ENCODE peak calls at places on chromosome 1, in five cellular contexts. O is heart left ventricle, Z is ovary, C is A549, G is endothelial cell of umbilical vein. K is an unnamed sample.

GRCh38 chr1:205458777-205459566 is 3.1 kb upstream of the BLACAT1 start:
- DNase-seq in O (peak; percentile 55), Z (peak; percentile 51), C (peak; percentile 43), G (peak; percentile 56), K (no peak)

GRCh38 chr1:6367381-6368007 is 26.1 kb downstream of the ACOT7 start:
- DNase-seq in O (no peak), Z (no peak), C (no peak), G (no peak), K (no peak)

GRCh38 chr1:86788300-86789206 is 84.2 kb downstream of the SH3GLB1 start:
- DNase-seq in O (peak; percentile 61), Z (no peak), C (peak; percentile 19), G (peak; percentile 70), K (peak; percentile 73)

GRCh38 chr1:7526196-7526866 is 244.8 kb upstream of the VAMP3 start:
- DNase-seq in O (peak; percentile 42), Z (no peak), C (no peak), G (no peak), K (no peak)

GRCh38 chr1:203534526-203534925 is 40.6 kb downstream of the OPTC start:
- DNase-seq in O (no peak), Z (no peak), C (peak; percentile 71), G (no peak), K (peak; percentile 98)

GRCh38 chr1:154760469-154760933 is 109.6 kb downstream of the KCNN3 start:
- DNase-seq in O (peak; percentile 88), Z (peak; percentile 76), C (peak; percentile 44), G (peak; percentile 19), K (peak; percentile 68)

GRCh38 chr1:116268211-116268610 is 104.8 kb upstream of the ATP1A1 start:
- DNase-seq in O (no peak), Z (no peak), C (peak; percentile 53), G (no peak), K (no peak)

GRCh38 chr1:64884261-64885040 is 81.9 kb downstream of the JAK1 start:
- DNase-seq in O (no peak), Z (no peak), C (no peak), G (peak; percentile 55), K (no peak)

GRCh38 chr1:234840843-234841242 is 230.9 kb upstream of the IRF2BP2 start:
- DNase-seq in O (no peak), Z (no peak), C (peak; percentile 20), G (no peak), K (no peak)

GRCh38 chr1:43358121-43358745 is 548 bp upstream of the CDC20 start:
- DNase-seq in O (no peak), Z (no peak), C (peak; percentile 72), G (peak; percentile 71), K (no peak)

GRCh38 chr1:179187043-179187442 is 42.4 kb downstream of the ABL2 start:
- DNase-seq in O (no peak), Z (no peak), C (no peak), G (no peak), K (no peak)

GRCh38 chr1:37987679-37988078 is 2.1 kb downstream of the SF3A3 start:
- DNase-seq in O (no peak), Z (no peak), C (no peak), G (no peak), K (no peak)

GRCh38 chr1:25814688-25815087 is 5.1 kb upstream of the MTFR1L start:
- DNase-seq in O (no peak), Z (no peak), C (no peak), G (no peak), K (no peak)

GRCh38 chr1:166738873-166739272 is 100.4 kb upstream of the POGK start:
- DNase-seq in O (no peak), Z (no peak), C (no peak), G (no peak), K (no peak)

GRCh38 chr1:59410457-59410856 is 113.6 kb downstream of the FGGY start:
- DNase-seq in O (no peak), Z (no peak), C (no peak), G (no peak), K (no peak)

GRCh38 chr1:44576456-44577150 is 97.7 kb downstream of the TMEM53 start:
- DNase-seq in O (no peak), Z (no peak), C (no peak), G (peak; percentile 46), K (no peak)

GRCh38 chr1:11784993-11785769 is 20.6 kb downstream of the MTHFR start:
- DNase-seq in O (peak; percentile 90), Z (peak; percentile 76), C (peak; percentile 63), G (peak; percentile 62), K (peak; percentile 87)

GRCh38 chr1:165928075-165928731 is 100.8 kb downstream of the UCK2 start:
- DNase-seq in O (no peak), Z (no peak), C (peak; percentile 60), G (peak; percentile 43), K (no peak)

GRCh38 chr1:161721738-161722343 is 497 bp downstream of the FCRLB start:
- DNase-seq in O (no peak), Z (no peak), C (peak; percentile 54), G (no peak), K (no peak)

GRCh38 chr1:10253149-10253548 is 42.8 kb downstream of the KIF1B start:
- DNase-seq in O (no peak), Z (no peak), C (no peak), G (no peak), K (no peak)

GRCh38 chr1:10252508-10252907 is 42.1 kb downstream of the KIF1B start:
- DNase-seq in O (no peak), Z (no peak), C (no peak), G (no peak), K (no peak)

GRCh38 chr1:10250663-10251062 is 40.3 kb downstream of the KIF1B start:
- DNase-seq in O (no peak), Z (no peak), C (no peak), G (no peak), K (no peak)

GRCh38 chr1:10251325-10252103 is 41.1 kb downstream of the KIF1B start:
- DNase-seq in O (no peak), Z (no peak), C (no peak), G (no peak), K (no peak)

DNA sequence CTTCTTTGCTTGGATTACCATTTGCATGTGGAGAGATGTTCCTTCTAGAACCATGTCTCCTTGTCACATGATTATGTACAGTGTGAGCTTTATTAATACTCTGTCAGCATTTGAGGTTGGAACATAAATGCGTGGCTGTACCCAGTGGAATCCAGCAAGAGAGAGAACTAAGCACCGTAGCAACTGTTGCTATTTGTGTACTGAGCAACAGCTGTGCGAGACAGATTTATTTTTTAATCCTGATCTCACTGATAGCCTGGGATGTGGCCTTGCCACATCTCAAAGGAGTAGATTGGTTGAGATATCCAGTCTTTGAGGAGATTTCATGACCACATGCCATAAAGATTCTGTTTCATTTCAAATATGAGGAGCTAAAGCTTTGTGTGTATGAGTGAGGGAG is 43.4 kb downstream of the KIF1B start:
- DNase-seq in O (no peak), Z (no peak), C (peak; percentile 35), G (peak; percentile 39), K (peak; percentile 65)
- TF ChIP-seq CTCF in O (no peak), Z (no peak), C (no peak), G (no peak), K (no peak)

GRCh38 chr1:47758341-47759237 is 238.6 kb downstream of the TRABD2B start:
- DNase-seq in O (no peak), Z (no peak), C (peak; percentile 2), G (no peak), K (peak; percentile 41)
- H3K4me1 ChIP-seq in O (peaks cover 5% of the 10 kb centered on the region), Z (no peaks in the 10 kb centered on the region), C (no peaks in the 10 kb centered on the region), G (no peaks in the 10 kb centered on the region), K (peaks cover 6% of the 10 kb centered on the region)

GRCh38 chr1:63316540-63316939 is 5.8 kb upstream of the FOXD3 start:
- DNase-seq in O (no peak), Z (no peak), C (no peak), G (no peak), K (no peak)
- H3K4me3 ChIP-seq in O (peak overlapping the region; percentile 43), Z (no peak overlapping the region), C (peak overlapping the region; percentile 74), G (no peak overlapping the region), K (no peak overlapping the region)

DNA sequence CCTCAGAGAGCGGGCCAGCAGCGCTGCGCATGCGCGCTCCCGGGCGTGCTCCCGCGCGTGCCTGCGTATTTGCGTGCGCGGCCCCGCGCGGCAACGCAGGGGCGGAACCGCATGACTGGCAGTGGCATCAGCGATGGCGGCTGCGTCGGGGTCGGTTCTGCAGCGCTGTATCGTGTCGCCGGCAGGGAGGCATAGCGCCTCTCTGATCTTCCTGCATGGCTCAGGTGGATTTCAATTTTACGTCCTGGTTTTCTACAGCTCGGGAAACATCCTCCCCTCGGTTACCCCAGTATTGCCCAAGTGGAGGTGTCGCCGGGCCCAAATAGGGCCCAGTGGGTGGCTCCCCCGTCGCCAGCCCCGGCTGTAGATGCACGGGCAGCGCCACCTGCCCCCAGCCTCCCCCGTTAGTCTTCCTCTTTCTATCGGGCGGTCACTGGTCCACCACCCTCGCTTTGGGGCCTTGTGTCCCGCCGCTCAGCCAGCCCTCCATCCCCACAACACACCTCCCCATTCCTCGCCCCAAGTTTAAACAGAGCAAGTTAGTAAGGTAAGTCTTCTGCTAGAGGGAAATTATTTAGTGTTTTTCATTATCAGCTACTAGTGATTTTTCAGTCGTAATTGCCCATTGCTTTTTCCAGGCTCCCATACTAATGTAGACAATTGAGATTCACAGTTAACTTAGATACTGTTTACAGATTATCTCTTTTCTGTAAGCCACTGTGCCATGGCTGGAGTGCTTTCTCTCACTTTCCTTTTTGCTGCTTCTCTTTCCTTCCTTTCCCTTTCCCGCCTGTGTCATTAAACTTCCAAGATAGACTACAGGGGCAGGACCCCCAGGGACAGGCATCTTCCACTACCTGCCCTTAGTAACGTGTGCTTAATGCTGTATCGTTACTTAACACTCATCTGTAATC is at the start of gene LYPLAL1:
- DNase-seq in O (peak; percentile 95), Z (peak; percentile 93), C (peak; percentile 90), G (peak; percentile 92), K (peak; percentile 94)
- TF ChIP-seq CTCF in O (no peak), Z (no peak), C (peak; percentile 26), G (peak; percentile 7), K (no peak)

GRCh38 chr1:31012210-31012924 is 53.1 kb downstream of the PUM1 start:
- DNase-seq in O (no peak), Z (no peak), C (no peak), G (no peak), K (no peak)
- H3K4me1 ChIP-seq in O (peaks cover 60% of the 10 kb centered on the region), Z (peaks cover 7% of the 10 kb centered on the region), C (peaks cover 63% of the 10 kb centered on the region), G (peaks cover 20% of the 10 kb centered on the region), K (peaks cover 79% of the 10 kb centered on the region)

DNA sequence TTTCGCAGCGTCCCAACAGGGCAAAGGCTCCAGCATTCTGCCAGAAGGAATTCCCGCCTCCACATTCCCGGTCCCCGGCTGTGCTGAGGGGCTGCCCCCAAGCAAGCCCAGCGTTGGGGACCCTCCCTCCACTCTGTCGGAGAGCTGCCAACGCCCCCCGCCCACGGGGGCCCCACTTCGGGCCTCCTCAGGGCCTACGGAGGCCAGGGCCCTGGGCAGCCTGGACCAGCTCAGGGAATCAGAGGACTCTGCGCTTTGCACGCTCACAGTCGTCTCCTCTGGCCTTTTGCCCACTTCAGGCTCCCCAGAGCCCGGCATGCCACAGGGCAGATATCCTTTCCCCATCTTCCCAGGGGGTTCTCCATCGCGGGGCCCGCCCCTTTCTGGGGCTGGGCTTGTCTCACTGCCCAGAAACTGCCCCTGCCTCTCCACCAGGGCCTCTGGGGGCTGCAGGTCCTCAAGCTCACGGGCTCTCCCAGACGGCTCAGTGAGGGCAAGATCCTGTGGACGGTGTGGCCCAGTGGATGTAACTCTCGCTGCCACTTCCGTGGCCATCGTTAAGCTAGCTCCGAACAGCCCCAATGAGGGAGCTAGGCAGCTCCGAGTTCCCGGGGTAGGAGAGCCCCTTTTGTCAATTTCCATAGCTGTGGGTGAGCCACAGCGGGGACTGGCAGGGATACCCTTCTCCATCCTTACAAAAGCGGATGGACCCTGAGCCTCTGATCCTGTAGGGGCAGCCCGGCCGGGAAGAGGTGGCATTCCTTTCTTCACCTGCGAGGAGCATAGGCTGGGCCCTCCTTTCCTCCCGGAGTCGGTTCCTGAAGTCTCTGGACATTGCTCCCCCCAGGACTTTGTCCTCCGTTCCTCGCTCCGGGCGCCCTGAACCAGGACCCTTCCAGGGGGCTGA is 2.8 kb downstream of the ITPKB start:
- DNase-seq in O (peak; percentile 75), Z (peak; percentile 36), C (no peak), G (no peak), K (peak; percentile 86)
- H3K4me3 ChIP-seq in O (peak overlapping the region; percentile 93), Z (peak overlapping the region; percentile 74), C (no peak overlapping the region), G (no peak overlapping the region), K (peak overlapping the region; percentile 88)